ENCODE peak calls at places on chromosomes 12 and 14, in ten cellular contexts. R is lung; A is Daoy; M is H7; U is colonic mucosa; Q is cardiac muscle cell; K is naive thymus-derived CD4-positive, alpha-beta T cell; P is GM20000; G is fibroblast of the aortic adventitia; S is DMS153. E is an unnamed sample.

GRCh38 chr12:124500232-124501079 is 67.0 kb downstream of the NCOR2 start:
- DNase-seq in R (no peak), A (peak; percentile 73), M (peak; percentile 95), U (no peak), Q (peak; percentile 77), K (no peak), P (no peak), G (no peak), S (no peak), E (no peak)

GRCh38 chr12:122061253-122061652 is 17.3 kb upstream of the MLXIP start:
- DNase-seq in R (no peak), A (no peak), M (peak; percentile 17), U (no peak), Q (no peak), K (no peak), P (no peak), G (no peak), S (no peak), E (no peak)

GRCh38 chr14:61460853-61461611 is 139.7 kb downstream of the PRKCH start:
- DNase-seq in R (no peak), A (no peak), M (no peak), U (no peak), Q (peak; percentile 54), K (no peak), P (no peak), G (no peak), S (no peak), E (no peak)

GRCh38 chr14:96080571-96080970 is 41.4 kb downstream of the C14orf132 start:
- DNase-seq in R (no peak), A (no peak), M (no peak), U (no peak), Q (no peak), K (no peak), P (no peak), G (no peak), S (no peak), E (no peak)

GRCh38 chr12:10941916-10942607 is 3.0 kb upstream of the TAS2R14 start:
- DNase-seq in R (no peak), A (peak; percentile 13), M (no peak), U (no peak), Q (no peak), K (no peak), P (no peak), G (no peak), S (no peak), E (no peak)

GRCh38 chr12:119544780-119545625 is 48.6 kb upstream of the TMEM233 start:
- DNase-seq in R (peak; percentile 63), A (peak; percentile 75), M (peak; percentile 66), U (peak; percentile 57), Q (peak; percentile 75), K (peak; percentile 44), P (peak; percentile 68), G (peak; percentile 89), S (peak; percentile 42), E (peak; percentile 72)

GRCh38 chr14:90439874-90440442 is 43.1 kb downstream of the CALM1 start:
- DNase-seq in R (no peak), A (no peak), M (peak; percentile 60), U (no peak), Q (peak; percentile 12), K (no peak), P (no peak), G (no peak), S (no peak), E (no peak)

GRCh38 chr14:63470877-63471565 is 72.2 kb downstream of the PPP2R5E start:
- DNase-seq in R (no peak), A (peak; percentile 8), M (no peak), U (no peak), Q (no peak), K (no peak), P (peak; percentile 45), G (peak; percentile 81), S (peak; percentile 27), E (peak; percentile 61)

GRCh38 chr14:77580477-77580876 is 36.0 kb downstream of the SPTLC2 start:
- DNase-seq in R (no peak), A (no peak), M (no peak), U (no peak), Q (no peak), K (no peak), P (no peak), G (no peak), S (no peak), E (no peak)

GRCh38 chr14:92122351-92122677 is 545 bp downstream of the CPSF2 start:
- DNase-seq in R (no peak), A (peak; percentile 40), M (no peak), U (peak; percentile 32), Q (peak; percentile 61), K (no peak), P (no peak), G (peak; percentile 37), S (no peak), E (peak; percentile 9)